ENCODE peak calls at places on chromosomes 13 and 19, in four cellular contexts. One of them, this sample, is unnamed.

GRCh38 chr13:99958402-99959126 is 13.0 kb downstream of the ZIC5 start:
- DNase-seq in A549: no peak
- DNase-seq in HepG2: no peak
- DNase-seq in GM12878: no peak
- DNase-seq in this sample: no peak

GRCh38 chr13:114143806-114144605 is 11.6 kb upstream of the RASA3 start:
- DNase-seq in HepG2: peak; percentile 74
- DNase-seq in GM12878: no peak
- DNase-seq in A549: peak; percentile 60
- DNase-seq in this sample: peak; percentile 53

GRCh38 chr19:39099341-39099740 is 15.2 kb downstream of the ACP7 start:
- DNase-seq in GM12878: no peak
- DNase-seq in A549: no peak
- DNase-seq in HepG2: no peak
- DNase-seq in this sample: no peak

GRCh38 chr13:94128430-94128829 is 351.1 kb downstream of the DCT start:
- DNase-seq in A549: no peak
- DNase-seq in GM12878: no peak
- DNase-seq in HepG2: no peak
- DNase-seq in this sample: no peak

GRCh38 chr19:42560731-42561130 is 32.5 kb upstream of the CEACAM1 start:
- DNase-seq in GM12878: no peak
- DNase-seq in A549: no peak
- DNase-seq in HepG2: no peak
- DNase-seq in this sample: no peak

GRCh38 chr13:25602206-25602605 is 230.4 kb downstream of the ATP8A2 start:
- DNase-seq in GM12878: no peak
- DNase-seq in HepG2: no peak
- DNase-seq in A549: no peak
- DNase-seq in this sample: no peak

GRCh38 chr13:102983496-102983895 is 82.7 kb downstream of the SLC10A2 start:
- DNase-seq in A549: no peak
- DNase-seq in HepG2: no peak
- DNase-seq in GM12878: no peak
- DNase-seq in this sample: no peak

GRCh38 chr13:23631676-23632622 is 61.7 kb downstream of the TNFRSF19 start:
- DNase-seq in HepG2: peak; percentile 52
- DNase-seq in A549: no peak
- DNase-seq in GM12878: no peak
- DNase-seq in this sample: no peak

GRCh38 chr13:52345048-52345447 is 60.9 kb downstream of the THSD1 start:
- DNase-seq in GM12878: no peak
- DNase-seq in HepG2: no peak
- DNase-seq in A549: no peak
- DNase-seq in this sample: no peak

GRCh38 chr13:104962411-104962810 is 1573.1 kb downstream of the EFNB2 start:
- DNase-seq in HepG2: no peak
- DNase-seq in A549: no peak
- DNase-seq in GM12878: no peak
- DNase-seq in this sample: no peak

GRCh38 chr19:9431475-9431874 is 3.9 kb downstream of the ZNF266 start:
- DNase-seq in A549: no peak
- DNase-seq in HepG2: no peak
- DNase-seq in GM12878: no peak
- DNase-seq in this sample: peak; percentile 34
- TF ChIP-seq CHD4 in A549: no peak
- TF ChIP-seq CHD4 in HepG2: no peak
- TF ChIP-seq CHD4 in GM12878: no peak
- TF ChIP-seq CHD4 in this sample: no peak

DNA sequence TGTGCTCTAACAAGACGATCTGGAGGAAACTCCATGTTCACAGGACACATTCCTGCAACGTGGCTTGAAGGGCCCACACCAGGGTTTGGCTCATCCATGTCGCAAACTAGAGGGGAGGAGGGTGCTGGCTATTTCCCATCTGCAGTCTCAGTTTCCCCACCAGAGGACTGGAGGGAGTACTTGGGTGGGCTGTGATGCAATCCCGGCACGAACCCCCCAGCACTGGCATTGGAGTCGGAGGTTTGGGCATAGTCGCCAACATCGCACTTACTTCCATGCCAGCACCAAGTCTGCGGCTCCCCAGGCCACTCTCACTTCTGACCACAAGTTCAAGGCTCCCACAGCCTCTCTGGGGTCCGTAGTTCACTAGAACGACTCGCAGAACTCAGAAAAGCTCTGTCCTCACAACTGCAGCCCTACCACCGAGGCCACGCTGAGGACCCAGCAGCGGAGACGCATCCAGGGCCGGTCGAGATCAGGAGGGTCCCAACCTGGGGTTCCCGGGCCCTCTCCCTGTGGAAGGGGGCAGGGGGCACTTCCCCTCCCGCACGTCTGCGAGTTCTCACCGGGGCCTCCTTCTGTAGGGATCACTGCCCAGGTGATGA is 165.5 kb upstream of the SOX1 start:
- DNase-seq in A549: no peak
- DNase-seq in HepG2: no peak
- DNase-seq in GM12878: no peak
- DNase-seq in this sample: no peak
- TF ChIP-seq CHD4 in A549: no peak
- TF ChIP-seq CHD4 in HepG2: no peak
- TF ChIP-seq CHD4 in GM12878: no peak
- TF ChIP-seq CHD4 in this sample: no peak

GRCh38 chr13:41917641-41918040 is 43.3 kb downstream of the VWA8 start:
- DNase-seq in A549: no peak
- DNase-seq in GM12878: no peak
- DNase-seq in HepG2: no peak
- DNase-seq in this sample: no peak
- TF ChIP-seq CHD4 in A549: no peak
- TF ChIP-seq CHD4 in GM12878: no peak
- TF ChIP-seq CHD4 in HepG2: no peak
- TF ChIP-seq CHD4 in this sample: no peak

GRCh38 chr19:3046621-3047306 is 15.5 kb downstream of the TLE5 start:
- DNase-seq in HepG2: no peak
- DNase-seq in GM12878: no peak
- DNase-seq in A549: no peak
- DNase-seq in this sample: peak; percentile 77
- TF ChIP-seq CHD4 in HepG2: no peak
- TF ChIP-seq CHD4 in GM12878: no peak
- TF ChIP-seq CHD4 in A549: no peak
- TF ChIP-seq CHD4 in this sample: no peak

GRCh38 chr19:18496167-18496979 is 25.5 kb downstream of the ELL start:
- DNase-seq in GM12878: no peak
- DNase-seq in HepG2: peak; percentile 32
- DNase-seq in A549: no peak
- DNase-seq in this sample: peak; percentile 70
- TF ChIP-seq CHD4 in GM12878: no peak
- TF ChIP-seq CHD4 in HepG2: no peak
- TF ChIP-seq CHD4 in A549: no peak
- TF ChIP-seq CHD4 in this sample: no peak

GRCh38 chr13:112713517-112714253 is 23.8 kb downstream of the ATP11A start:
- DNase-seq in GM12878: no peak
- DNase-seq in HepG2: no peak
- DNase-seq in A549: no peak
- DNase-seq in this sample: peak; percentile 35

GRCh38 chr13:112715715-112716460 is 26.1 kb downstream of the ATP11A start:
- DNase-seq in HepG2: no peak
- DNase-seq in GM12878: no peak
- DNase-seq in A549: no peak
- DNase-seq in this sample: no peak

GRCh38 chr13:112712451-112712881 is 22.6 kb downstream of the ATP11A start:
- DNase-seq in HepG2: no peak
- DNase-seq in A549: no peak
- DNase-seq in GM12878: no peak
- DNase-seq in this sample: no peak

GRCh38 chr13:112714772-112715569 is 25.1 kb downstream of the ATP11A start:
- DNase-seq in A549: no peak
- DNase-seq in HepG2: peak; percentile 86
- DNase-seq in GM12878: no peak
- DNase-seq in this sample: no peak

GRCh38 chr13:112714366-112714765 is 24.5 kb downstream of the ATP11A start:
- DNase-seq in GM12878: no peak
- DNase-seq in A549: no peak
- DNase-seq in HepG2: no peak
- DNase-seq in this sample: no peak
- TF ChIP-seq CHD4 in GM12878: no peak
- TF ChIP-seq CHD4 in A549: no peak
- TF ChIP-seq CHD4 in HepG2: no peak
- TF ChIP-seq CHD4 in this sample: no peak

DNA sequence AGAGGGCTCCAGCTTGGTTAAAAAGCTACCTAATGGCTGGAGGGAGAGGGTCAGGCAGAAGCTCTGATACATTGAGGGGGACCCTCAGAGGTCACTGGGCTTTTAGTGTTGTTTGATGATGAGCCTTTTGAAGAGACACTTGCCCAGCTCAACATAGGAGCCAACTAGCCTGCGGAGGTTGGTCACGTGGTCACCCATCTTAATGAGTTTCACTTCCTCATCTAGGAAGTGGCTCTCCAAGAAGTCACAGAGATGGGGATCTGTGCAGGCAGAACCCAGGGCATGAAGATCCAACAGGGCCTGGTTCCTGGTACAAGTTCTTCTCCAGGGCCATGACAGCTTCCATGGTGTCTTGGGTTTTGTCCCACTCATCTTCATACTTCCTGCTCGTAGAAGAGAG is 33.4 kb downstream of the IPO5 start:
- DNase-seq in HepG2: no peak
- DNase-seq in GM12878: peak; percentile 32
- DNase-seq in A549: no peak
- DNase-seq in this sample: no peak
- TF ChIP-seq CHD4 in HepG2: no peak
- TF ChIP-seq CHD4 in GM12878: no peak
- TF ChIP-seq CHD4 in A549: no peak
- TF ChIP-seq CHD4 in this sample: no peak

GRCh38 chr19:33798701-33799111 is 2.0 kb downstream of the KCTD15 start:
- DNase-seq in GM12878: no peak
- DNase-seq in A549: no peak
- DNase-seq in HepG2: no peak
- DNase-seq in this sample: no peak
- TF ChIP-seq CHD4 in GM12878: no peak
- TF ChIP-seq CHD4 in A549: no peak
- TF ChIP-seq CHD4 in HepG2: no peak
- TF ChIP-seq CHD4 in this sample: no peak

GRCh38 chr13:38417727-38418126 is 68.1 kb downstream of the UFM1 start:
- DNase-seq in A549: no peak
- DNase-seq in GM12878: no peak
- DNase-seq in HepG2: peak; percentile 8
- DNase-seq in this sample: peak; percentile 12
- TF ChIP-seq CHD4 in A549: no peak
- TF ChIP-seq CHD4 in GM12878: no peak
- TF ChIP-seq CHD4 in HepG2: no peak
- TF ChIP-seq CHD4 in this sample: no peak

DNA sequence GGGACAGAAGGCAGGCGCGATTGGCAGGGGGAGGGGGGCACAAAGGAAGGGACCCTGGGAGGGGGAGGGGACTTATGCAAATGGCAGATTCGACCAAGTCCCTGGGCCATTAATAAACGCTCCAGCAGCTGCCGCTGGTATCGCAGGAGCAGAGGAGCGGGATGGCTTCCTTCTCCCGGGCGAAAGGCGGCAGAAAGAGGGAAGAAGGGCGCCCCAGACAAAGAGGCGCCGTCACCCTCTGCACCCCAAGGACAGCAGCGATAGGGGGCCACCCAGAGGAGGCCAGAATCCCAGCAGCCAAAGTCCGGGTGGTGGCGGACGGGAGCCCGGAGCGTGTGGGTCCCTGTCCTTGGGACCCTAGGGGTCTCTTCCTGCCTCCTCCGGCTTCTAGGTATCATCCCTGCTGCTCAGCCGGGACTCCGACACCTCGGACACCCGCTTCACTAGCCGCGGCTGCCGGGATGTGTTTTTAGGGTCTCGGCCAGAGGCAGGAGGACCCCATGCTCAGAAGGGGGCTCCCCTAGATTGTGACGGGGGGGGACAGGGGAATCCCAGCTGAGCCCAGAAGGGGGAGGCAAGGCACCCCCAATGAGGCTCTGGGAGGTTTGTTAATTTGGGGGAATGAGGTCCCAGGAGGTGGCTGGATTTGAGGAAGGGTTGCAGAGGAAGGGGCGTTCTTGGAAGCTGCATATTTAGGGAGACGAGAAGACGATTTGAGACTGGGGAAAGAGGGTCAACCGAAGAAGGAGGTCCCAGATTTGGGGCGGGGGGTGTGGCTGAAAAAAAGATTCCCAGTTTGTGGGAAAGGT is 1.7 kb downstream of the PTPRS start:
- DNase-seq in HepG2: no peak
- DNase-seq in GM12878: no peak
- DNase-seq in A549: no peak
- DNase-seq in this sample: no peak
- TF ChIP-seq CHD4 in HepG2: no peak
- TF ChIP-seq CHD4 in GM12878: no peak
- TF ChIP-seq CHD4 in A549: no peak
- TF ChIP-seq CHD4 in this sample: no peak

This sample was measured in K562.